ENCODE peak calls at places on chromosome 10, in eight cellular contexts. Q is naive thymus-derived CD4-positive, alpha-beta T cell; Y is left ventricle myocardium inferior; B is mucosa of descending colon; L is kidney; H is GM23248; K is mammary epithelial cell; X is CD8-positive, alpha-beta T cell. I is an unnamed sample.
A peak's percentile ranks its signal among the peaks of the same experiment; 100 is the strongest.

GRCh38 chr10:79197558-79197957 is 128.8 kb downstream of the ZMIZ1 start:
- DNase-seq in Q (no peak), Y (no peak), B (no peak), L (no peak), H (no peak), K (no peak), X (no peak), I (no peak)

GRCh38 chr10:15167411-15168295 is 840 bp downstream of the NMT2 start:
- DNase-seq in Q (peak; percentile 40), Y (peak; percentile 46), B (peak; percentile 60), L (peak; percentile 90), H (peak; percentile 74), K (peak; percentile 50), X (peak; percentile 44), I (peak; percentile 15)

GRCh38 chr10:102660891-102661613 is 16.8 kb downstream of the TRIM8 start:
- DNase-seq in Q (peak; percentile 38), Y (peak; percentile 77), B (peak; percentile 82), L (no peak), H (peak; percentile 68), K (no peak), X (peak; percentile 57), I (peak; percentile 33)

GRCh38 chr10:29873941-29874340 is 185.4 kb downstream of the JCAD start:
- DNase-seq in Q (no peak), Y (no peak), B (no peak), L (no peak), H (peak; percentile 33), K (no peak), X (no peak), I (no peak)

GRCh38 chr10:34254596-34254995 is 560.5 kb downstream of the PARD3 start:
- DNase-seq in Q (no peak), Y (no peak), B (peak; percentile 30), L (no peak), H (peak; percentile 25), K (peak; percentile 94), X (no peak), I (no peak)

GRCh38 chr10:93656155-93656554 is 43.8 kb downstream of the PDE6C start:
- DNase-seq in Q (no peak), Y (no peak), B (no peak), L (no peak), H (peak; percentile 22), K (peak; percentile 6), X (no peak), I (no peak)

GRCh38 chr10:79605308-79605707 is 5.4 kb upstream of the SFTPA1 start:
- DNase-seq in Q (no peak), Y (no peak), B (no peak), L (no peak), H (no peak), K (no peak), X (no peak), I (no peak)

GRCh38 chr10:11988924-11989323 is 53.7 kb downstream of the UPF2 start:
- DNase-seq in Q (no peak), Y (no peak), B (no peak), L (no peak), H (no peak), K (no peak), X (no peak), I (no peak)

GRCh38 chr10:33376976-33377657 is 42.6 kb upstream of the NRP1 start:
- DNase-seq in Q (no peak), Y (no peak), B (no peak), L (no peak), H (peak; percentile 90), K (peak; percentile 82), X (no peak), I (no peak)

GRCh38 chr10:95399167-95399566 is 108.4 kb upstream of the PDLIM1 start:
- DNase-seq in Q (no peak), Y (no peak), B (no peak), L (no peak), H (no peak), K (no peak), X (no peak), I (no peak)

GRCh38 chr10:44197646-44198045 is 187.3 kb downstream of the CXCL12 start:
- DNase-seq in Q (no peak), Y (no peak), B (no peak), L (no peak), H (no peak), K (no peak), X (no peak), I (no peak)

GRCh38 chr10:44198780-44199097 is 186.2 kb downstream of the CXCL12 start:
- DNase-seq in Q (no peak), Y (peak; percentile 55), B (no peak), L (peak; percentile 77), H (peak; percentile 48), K (no peak), X (no peak), I (no peak)

GRCh38 chr10:44199991-44200655 is 184.8 kb downstream of the CXCL12 start:
- DNase-seq in Q (no peak), Y (no peak), B (no peak), L (no peak), H (no peak), K (no peak), X (no peak), I (no peak)

GRCh38 chr10:44199267-44199666 is 185.6 kb downstream of the CXCL12 start:
- DNase-seq in Q (no peak), Y (no peak), B (no peak), L (no peak), H (no peak), K (no peak), X (no peak), I (no peak)

GRCh38 chr10:44198096-44198779 is 186.7 kb downstream of the CXCL12 start:
- DNase-seq in Q (no peak), Y (no peak), B (no peak), L (no peak), H (no peak), K (no peak), X (no peak), I (no peak)
- H3K4me1 ChIP-seq in Q (no peaks in the 10 kb centered on the region), Y (peaks cover 30% of the 10 kb centered on the region), B (peaks cover 5% of the 10 kb centered on the region), L (peaks cover 3% of the 10 kb centered on the region), H (peaks cover 18% of the 10 kb centered on the region), K (no peaks in the 10 kb centered on the region), X (no peaks in the 10 kb centered on the region), I (no peaks in the 10 kb centered on the region)

DNA sequence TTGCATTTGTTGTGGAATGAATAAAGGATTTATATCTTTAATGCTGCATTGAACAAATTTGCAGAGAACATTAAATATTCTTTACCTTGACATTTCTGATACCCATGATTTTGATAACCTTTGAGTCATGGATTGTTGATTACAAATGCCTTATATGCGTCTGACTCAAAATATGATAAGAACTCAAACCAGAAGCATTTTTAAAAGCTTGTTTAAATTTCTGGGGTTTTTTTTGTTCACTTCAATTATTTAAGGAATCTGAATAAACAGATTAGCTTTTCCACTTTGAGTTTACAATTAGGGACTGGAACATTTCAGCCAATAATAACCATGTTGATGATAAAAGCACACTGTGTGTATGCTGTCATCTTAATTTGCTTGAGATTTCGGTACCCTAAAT is 253.5 kb downstream of the NRG3 start:
- DNase-seq in Q (no peak), Y (no peak), B (no peak), L (no peak), H (no peak), K (no peak), X (no peak), I (no peak)
- H3K36me3 ChIP-seq in Q (no peaks in the 10 kb centered on the region), Y (no peaks in the 10 kb centered on the region), B (no peaks in the 10 kb centered on the region), L (no peaks in the 10 kb centered on the region), H (no peaks in the 10 kb centered on the region), K (no peaks in the 10 kb centered on the region), X (no peaks in the 10 kb centered on the region), I (no peaks in the 10 kb centered on the region)

GRCh38 chr10:6098156-6098555 is 9.3 kb downstream of the RBM17 start:
- DNase-seq in Q (no peak), Y (no peak), B (no peak), L (no peak), H (no peak), K (no peak), X (no peak), I (no peak)
- H3K4me1 ChIP-seq in Q (no peaks in the 10 kb centered on the region), Y (peaks cover 57% of the 10 kb centered on the region), B (peaks cover 3% of the 10 kb centered on the region), L (no peaks in the 10 kb centered on the region), H (no peaks in the 10 kb centered on the region), K (no peaks in the 10 kb centered on the region), X (peaks cover 5% of the 10 kb centered on the region), I (peaks cover 4% of the 10 kb centered on the region)

GRCh38 chr10:119449210-119449584 is 93.3 kb downstream of the RGS10 start:
- DNase-seq in Q (no peak), Y (no peak), B (no peak), L (peak; percentile 66), H (no peak), K (no peak), X (no peak), I (no peak)

GRCh38 chr10:119448579-119449209 is 93.8 kb downstream of the RGS10 start:
- DNase-seq in Q (no peak), Y (no peak), B (no peak), L (peak; percentile 31), H (no peak), K (no peak), X (no peak), I (no peak)

GRCh38 chr10:119451305-119451896 is 91.1 kb downstream of the RGS10 start:
- DNase-seq in Q (no peak), Y (no peak), B (no peak), L (no peak), H (no peak), K (no peak), X (no peak), I (no peak)

GRCh38 chr10:119450606-119451304 is 91.8 kb downstream of the RGS10 start:
- DNase-seq in Q (no peak), Y (no peak), B (no peak), L (peak; percentile 49), H (peak; percentile 54), K (no peak), X (no peak), I (no peak)

DNA sequence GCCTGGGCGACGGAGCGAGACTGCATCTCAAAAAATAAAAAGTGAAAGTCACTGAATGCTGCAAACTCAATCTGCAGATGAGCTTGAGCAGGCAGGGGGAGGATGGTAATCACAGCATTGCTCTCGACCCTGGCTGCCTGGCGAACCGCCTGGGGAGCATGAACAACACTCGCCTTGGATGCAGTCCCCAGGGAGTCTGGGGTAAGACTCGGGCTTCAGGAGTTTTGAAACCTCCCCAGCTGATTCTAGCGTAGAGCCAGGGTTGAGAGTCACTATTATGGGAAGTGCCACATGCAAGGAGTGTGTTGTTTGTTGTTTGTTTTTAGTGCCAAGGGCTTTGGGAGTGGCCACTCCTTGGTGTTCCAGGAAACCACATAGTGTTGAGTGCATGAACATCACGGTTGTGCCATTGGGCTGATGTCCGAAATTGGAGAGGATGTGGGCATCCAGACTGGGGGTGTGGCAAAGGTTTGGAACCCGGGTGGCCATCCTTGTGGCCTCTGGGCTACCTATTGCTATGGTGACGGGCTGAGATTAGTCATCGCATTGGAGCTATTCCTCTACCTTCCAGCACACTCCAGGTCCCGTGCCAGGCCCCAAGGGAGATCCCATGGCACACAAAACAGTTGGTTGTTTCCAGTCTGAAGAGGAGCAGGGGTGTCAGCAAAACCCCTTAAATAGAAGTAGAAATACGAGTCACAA is 92.6 kb downstream of the RGS10 start:
- DNase-seq in Q (no peak), Y (no peak), B (no peak), L (peak; percentile 62), H (peak; percentile 100), K (peak; percentile 39), X (no peak), I (no peak)
- H3K36me3 ChIP-seq in Q (peaks cover 71% of the 10 kb centered on the region), Y (peaks cover 86% of the 10 kb centered on the region), B (no peaks in the 10 kb centered on the region), L (no peaks in the 10 kb centered on the region), H (no peaks in the 10 kb centered on the region), K (no peaks in the 10 kb centered on the region), X (peaks cover 4% of the 10 kb centered on the region), I (peaks cover 22% of the 10 kb centered on the region)